ENCODE peak calls at places on chromosome 1, in nine cellular contexts. U is PC-9, C is HCT116, K is colonic mucosa, Z is A673, I is upper lobe of left lung, R is ovary, F is prostate gland, G is esophagus squamous epithelium. T is an unnamed sample.

GRCh38 chr1:29577512-29577911 is 341.2 kb downstream of the PTPRU start:
- DNase-seq in U (no peak), C (no peak), K (no peak), Z (no peak), I (no peak), R (no peak), F (no peak), G (no peak), T (no peak)

GRCh38 chr1:27993241-27993640 is 33.5 kb downstream of the XKR8 start:
- DNase-seq in U (no peak), C (no peak), K (no peak), Z (no peak), I (no peak), R (no peak), F (no peak), G (no peak), T (no peak)

GRCh38 chr1:183039985-183040447 is 16.8 kb downstream of the LAMC1 start:
- DNase-seq in U (no peak), C (no peak), K (no peak), Z (peak; percentile 98), I (no peak), R (no peak), F (no peak), G (no peak), T (no peak)

GRCh38 chr1:34781071-34781843 is at the start of gene GJB3:
- DNase-seq in U (peak; percentile 70), C (no peak), K (peak; percentile 47), Z (peak; percentile 14), I (peak; percentile 87), R (no peak), F (no peak), G (no peak), T (peak; percentile 11)

GRCh38 chr1:153705484-153705883 is 22.4 kb upstream of the INTS3 start:
- DNase-seq in U (no peak), C (no peak), K (no peak), Z (no peak), I (no peak), R (no peak), F (no peak), G (no peak), T (no peak)

GRCh38 chr1:77824083-77824482 is 44.6 kb downstream of the MIGA1 start:
- DNase-seq in U (peak; percentile 11), C (peak; percentile 12), K (no peak), Z (peak; percentile 30), I (no peak), R (no peak), F (no peak), G (no peak), T (peak; percentile 1)

GRCh38 chr1:228141871-228142615 is 2.0 kb downstream of the GUK1 start:
- DNase-seq in U (no peak), C (no peak), K (no peak), Z (no peak), I (peak; percentile 64), R (no peak), F (no peak), G (no peak), T (no peak)

GRCh38 chr1:228084325-228084724 is 1.8 kb downstream of the ARF1 start:
- DNase-seq in U (no peak), C (no peak), K (no peak), Z (no peak), I (no peak), R (no peak), F (no peak), G (no peak), T (no peak)

GRCh38 chr1:151715726-151716404 is 738 bp downstream of the CELF3 start:
- DNase-seq in U (no peak), C (no peak), K (no peak), Z (peak; percentile 19), I (no peak), R (no peak), F (no peak), G (no peak), T (no peak)

GRCh38 chr1:180805316-180805715 is 107.4 kb upstream of the KIAA1614 start:
- DNase-seq in U (no peak), C (no peak), K (no peak), Z (no peak), I (no peak), R (no peak), F (no peak), G (no peak), T (no peak)

GRCh38 chr1:24918370-24918769 is 11.7 kb downstream of the RUNX3 start:
- DNase-seq in U (no peak), C (no peak), K (no peak), Z (no peak), I (no peak), R (no peak), F (no peak), G (no peak), T (no peak)

GRCh38 chr1:44831516-44831915 is 11.5 kb downstream of the PTCH2 start:
- DNase-seq in U (no peak), C (no peak), K (no peak), Z (no peak), I (no peak), R (no peak), F (no peak), G (no peak), T (no peak)

GRCh38 chr1:41957568-41957967 is 38.8 kb upstream of the HIVEP3 start:
- DNase-seq in U (peak; percentile 25), C (no peak), K (no peak), Z (no peak), I (no peak), R (no peak), F (no peak), G (no peak), T (no peak)

GRCh38 chr1:17565551-17565971 is 26.1 kb downstream of the ARHGEF10L start:
- DNase-seq in U (no peak), C (no peak), K (no peak), Z (no peak), I (no peak), R (no peak), F (no peak), G (no peak), T (no peak)
- H3K4me1 ChIP-seq in U (peaks cover 50% of the 10 kb centered on the region), C (peaks cover 39% of the 10 kb centered on the region), K (peaks cover 35% of the 10 kb centered on the region), Z (no peaks in the 10 kb centered on the region), I (peaks cover 16% of the 10 kb centered on the region), R (peaks cover 44% of the 10 kb centered on the region), F (peaks cover 8% of the 10 kb centered on the region), G (peaks cover 75% of the 10 kb centered on the region), T (peaks cover 14% of the 10 kb centered on the region)

GRCh38 chr1:75136921-75137641 is 2.9 kb downstream of the LHX8 start:
- DNase-seq in U (no peak), C (no peak), K (no peak), Z (no peak), I (peak; percentile 65), R (no peak), F (no peak), G (no peak), T (no peak)

GRCh38 chr1:75134656-75134938 is 409 bp downstream of the LHX8 start:
- DNase-seq in U (no peak), C (no peak), K (no peak), Z (no peak), I (peak; percentile 19), R (no peak), F (no peak), G (no peak), T (no peak)

GRCh38 chr1:75134939-75135828 is 996 bp downstream of the LHX8 start:
- DNase-seq in U (no peak), C (no peak), K (no peak), Z (peak; percentile 21), I (peak; percentile 81), R (no peak), F (no peak), G (no peak), T (no peak)

GRCh38 chr1:75135829-75136142 is 1.6 kb downstream of the LHX8 start:
- DNase-seq in U (no peak), C (no peak), K (no peak), Z (no peak), I (no peak), R (no peak), F (no peak), G (no peak), T (no peak)

GRCh38 chr1:75136158-75136815 is 2.1 kb downstream of the LHX8 start:
- DNase-seq in U (no peak), C (no peak), K (no peak), Z (no peak), I (peak; percentile 84), R (no peak), F (no peak), G (no peak), T (no peak)
- H3K4me3 ChIP-seq in U (no peak overlapping the region), C (no peak overlapping the region), K (no peak overlapping the region), Z (no peak overlapping the region), I (no peak overlapping the region), R (no peak overlapping the region), F (no peak overlapping the region), G (peak overlapping the region; percentile 44), T (no peak overlapping the region)

DNA sequence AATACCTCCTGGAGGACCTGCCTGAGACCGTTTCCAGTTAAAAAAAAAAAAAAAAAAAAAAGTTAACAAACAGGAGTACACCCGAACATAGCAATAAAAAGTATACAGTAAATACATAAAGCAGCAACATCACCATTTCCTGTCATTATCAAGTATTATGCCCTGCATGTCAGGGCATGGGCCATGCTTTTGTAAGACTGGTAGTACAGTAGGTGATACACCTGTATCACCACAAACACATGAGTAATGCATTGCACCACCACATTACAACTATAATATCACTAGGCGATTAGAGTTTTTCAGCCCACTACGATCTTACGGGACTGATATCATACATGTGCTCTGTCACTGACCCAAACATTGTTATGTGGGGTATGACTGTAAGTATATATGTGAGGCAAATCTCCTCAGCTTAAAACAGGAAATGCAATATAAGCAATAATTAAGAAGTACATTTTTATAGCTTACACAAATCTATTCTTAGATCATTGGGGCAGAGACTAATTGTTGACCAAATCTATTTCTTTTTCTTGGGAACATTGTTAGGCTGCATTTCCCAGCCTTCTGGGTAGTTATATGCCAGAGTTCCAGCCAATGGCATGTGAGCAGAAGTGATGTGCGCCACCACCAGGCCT is 98.1 kb downstream of the PLD5 start:
- DNase-seq in U (no peak), C (no peak), K (no peak), Z (no peak), I (no peak), R (no peak), F (no peak), G (no peak), T (no peak)
- TF ChIP-seq CTCF in U (no peak), C (no peak), K (no peak), Z (no peak), I (no peak), R (no peak), F (no peak), G (no peak), T (no peak)

GRCh38 chr1:21909787-21910503 is 27.2 kb downstream of the HSPG2 start:
- DNase-seq in U (no peak), C (no peak), K (no peak), Z (no peak), I (no peak), R (peak; percentile 64), F (peak; percentile 41), G (no peak), T (no peak)

GRCh38 chr1:21909286-21909759 is 27.8 kb downstream of the HSPG2 start:
- DNase-seq in U (no peak), C (no peak), K (no peak), Z (no peak), I (no peak), R (no peak), F (no peak), G (no peak), T (no peak)

GRCh38 chr1:21907079-21907418 is 30.1 kb downstream of the HSPG2 start:
- DNase-seq in U (no peak), C (no peak), K (no peak), Z (no peak), I (no peak), R (no peak), F (no peak), G (no peak), T (no peak)

GRCh38 chr1:21906173-21907078 is 30.7 kb downstream of the HSPG2 start:
- DNase-seq in U (no peak), C (no peak), K (peak; percentile 56), Z (no peak), I (peak; percentile 76), R (peak; percentile 65), F (no peak), G (no peak), T (no peak)

GRCh38 chr1:21907737-21908136 is 29.4 kb downstream of the HSPG2 start:
- DNase-seq in U (no peak), C (no peak), K (no peak), Z (no peak), I (no peak), R (no peak), F (no peak), G (no peak), T (no peak)
- H3K4me1 ChIP-seq in U (no peaks in the 10 kb centered on the region), C (no peaks in the 10 kb centered on the region), K (peaks cover 18% of the 10 kb centered on the region), Z (no peaks in the 10 kb centered on the region), I (peaks cover 76% of the 10 kb centered on the region), R (peaks cover 28% of the 10 kb centered on the region), F (peaks cover 8% of the 10 kb centered on the region), G (peaks cover 98% of the 10 kb centered on the region), T (peaks cover 61% of the 10 kb centered on the region)